ENCODE peak calls at places on chromosomes 11 and 22, in five cellular contexts. Y is tibial artery, N is AG10803, A is fibroblast of the aortic adventitia, F is fibroblast of lung. B is an unnamed sample.

GRCh38 chr22:17358394-17358793 is 10.9 kb upstream of the CECR2 start:
- DNase-seq in Y (no peak), N (no peak), A (no peak), F (no peak), B (peak; percentile 47)

GRCh38 chr22:35380537-35381423 is at the start of gene HMOX1:
- DNase-seq in Y (peak; percentile 96), N (peak; percentile 94), A (peak; percentile 94), F (peak; percentile 86), B (peak; percentile 87)

GRCh38 chr11:47924184-47924671 is 56.1 kb upstream of the PTPRJ start:
- DNase-seq in Y (no peak), N (peak; percentile 78), A (peak; percentile 70), F (peak; percentile 84), B (no peak)

GRCh38 chr11:88308576-88308975 is 29.0 kb downstream of the CTSC start:
- DNase-seq in Y (no peak), N (no peak), A (no peak), F (no peak), B (no peak)

GRCh38 chr11:64073542-64073941 is 37.8 kb downstream of the FLRT1 start:
- DNase-seq in Y (no peak), N (no peak), A (no peak), F (no peak), B (no peak)

GRCh38 chr11:22711212-22711770 is 44.9 kb downstream of the GAS2 start:
- DNase-seq in Y (no peak), N (no peak), A (no peak), F (no peak), B (peak; percentile 84)

GRCh38 chr11:104759464-104759863 is 138.8 kb downstream of the CASP12 start:
- DNase-seq in Y (no peak), N (no peak), A (no peak), F (no peak), B (no peak)

GRCh38 chr22:49929553-49929979 is 11.1 kb downstream of the CRELD2 start:
- DNase-seq in Y (no peak), N (no peak), A (peak; percentile 21), F (no peak), B (peak; percentile 59)

GRCh38 chr11:74696932-74697687 is 34.1 kb downstream of the CHRDL2 start:
- DNase-seq in Y (peak; percentile 80), N (peak; percentile 95), A (peak; percentile 95), F (peak; percentile 93), B (no peak)

GRCh38 chr11:23359297-23359696 is 499.0 kb upstream of the CCDC179 start:
- DNase-seq in Y (no peak), N (peak; percentile 68), A (peak; percentile 56), F (peak; percentile 95), B (peak; percentile 85)

GRCh38 chr11:102458531-102458930 is 6.0 kb upstream of the TMEM123 start:
- DNase-seq in Y (no peak), N (no peak), A (no peak), F (no peak), B (no peak)

GRCh38 chr22:45112136-45112879 is 51.4 kb upstream of the NUP50 start:
- DNase-seq in Y (no peak), N (peak; percentile 92), A (peak; percentile 68), F (peak; percentile 29), B (no peak)

GRCh38 chr11:95999604-96000003 is 75.7 kb upstream of the MTMR2 start:
- DNase-seq in Y (no peak), N (no peak), A (peak; percentile 41), F (no peak), B (no peak)

GRCh38 chr22:44201556-44202129 is 20.9 kb downstream of the PARVG start:
- DNase-seq in Y (no peak), N (no peak), A (no peak), F (no peak), B (no peak)

GRCh38 chr22:36364255-36365019 is 23.3 kb downstream of the MYH9 start:
- DNase-seq in Y (no peak), N (no peak), A (no peak), F (no peak), B (no peak)

GRCh38 chr22:49015993-49016908 is 811.4 kb downstream of the BRD1 start:
- DNase-seq in Y (peak; percentile 33), N (no peak), A (no peak), F (no peak), B (no peak)

GRCh38 chr11:109993786-109994185 is 99.4 kb upstream of the ZC3H12C start:
- DNase-seq in Y (no peak), N (peak; percentile 95), A (peak; percentile 84), F (peak; percentile 95), B (peak; percentile 61)

GRCh38 chr11:4393209-4394196 is at the start of gene TRIM21:
- DNase-seq in Y (peak; percentile 86), N (peak; percentile 80), A (peak; percentile 79), F (peak; percentile 80), B (peak; percentile 74)

GRCh38 chr11:43381802-43382201 is 23.1 kb downstream of the TTC17 start:
- DNase-seq in Y (no peak), N (no peak), A (no peak), F (no peak), B (no peak)

GRCh38 chr11:114082767-114083181 is 23.3 kb downstream of the ZBTB16 start:
- DNase-seq in Y (no peak), N (no peak), A (no peak), F (no peak), B (no peak)

GRCh38 chr11:115408036-115408911 is 95.9 kb downstream of the CADM1 start:
- DNase-seq in Y (no peak), N (peak; percentile 37), A (no peak), F (peak; percentile 73), B (no peak)

GRCh38 chr22:31230871-31231621 is 18.9 kb downstream of the LIMK2 start:
- DNase-seq in Y (no peak), N (peak; percentile 65), A (peak; percentile 79), F (peak; percentile 48), B (peak; percentile 59)

DNA sequence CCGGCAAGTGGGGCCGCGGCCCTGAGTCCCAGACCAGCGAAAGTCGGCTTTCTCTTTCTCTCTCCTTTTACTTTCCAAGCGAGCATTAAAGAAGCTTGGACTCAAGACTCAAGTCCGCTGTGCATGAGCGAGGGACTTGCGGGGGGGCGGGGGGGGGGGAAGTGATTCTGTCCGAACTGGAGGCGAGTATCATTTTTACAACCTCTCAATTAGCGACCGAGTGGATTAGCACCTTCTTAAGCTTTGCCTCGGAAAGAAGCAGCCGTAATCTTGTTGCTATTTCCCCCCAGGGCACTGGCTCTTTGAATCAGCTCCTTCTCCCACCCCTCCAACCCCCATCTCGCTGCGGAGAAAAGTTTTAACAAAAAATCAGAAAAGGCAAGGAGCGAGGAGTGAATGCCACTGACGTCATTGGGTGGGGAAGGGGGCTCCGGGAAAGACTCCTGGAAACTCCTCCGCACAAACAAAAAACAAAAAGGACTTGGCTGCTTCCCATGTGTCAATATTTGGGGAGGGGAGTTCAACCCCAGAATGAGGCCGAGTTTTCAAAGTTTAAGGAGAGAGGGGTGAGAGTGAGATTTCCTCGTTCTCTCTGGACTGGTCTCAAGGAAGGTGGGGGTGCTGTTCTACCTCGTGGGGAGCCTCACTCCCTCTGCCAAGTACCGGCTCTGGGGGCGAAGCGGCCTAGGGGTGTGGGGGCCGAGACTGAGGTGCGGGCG is 2.3 kb upstream of the PAX6 start:
- DNase-seq in Y (no peak), N (no peak), A (no peak), F (peak; percentile 42), B (no peak)
- H3K4me3 ChIP-seq in Y (peak overlapping the region; percentile 54), N (peak overlapping the region; percentile 47), A (peak overlapping the region; percentile 45), F (peak overlapping the region; percentile 38), B (no peak overlapping the region)

DNA sequence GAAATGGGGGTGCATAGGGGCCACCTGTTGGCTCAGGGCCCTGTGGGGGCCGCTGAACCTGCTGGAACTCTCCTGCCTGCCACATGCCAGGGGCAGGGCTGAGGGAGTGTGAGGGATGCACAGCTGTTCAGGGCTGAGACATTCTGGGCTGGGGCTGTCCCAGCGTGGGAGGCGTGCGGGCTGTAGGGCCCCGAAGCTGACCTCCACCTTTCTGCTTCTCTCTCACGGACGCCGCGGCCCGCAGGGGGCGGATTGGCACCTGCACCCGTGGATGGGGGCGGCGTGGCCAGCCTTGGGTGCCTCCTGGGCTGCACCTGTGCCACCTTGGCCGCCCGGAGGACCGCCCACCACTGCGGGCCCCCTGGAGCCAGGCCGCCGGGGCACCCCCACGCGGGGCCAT is 4.1 kb downstream of the CCDC188 start:
- DNase-seq in Y (no peak), N (no peak), A (no peak), F (no peak), B (no peak)
- H3K4me3 ChIP-seq in Y (no peak overlapping the region), N (no peak overlapping the region), A (no peak overlapping the region), F (no peak overlapping the region), B (no peak overlapping the region)

GRCh38 chr11:70601861-70602575 is 203.7 kb downstream of the CTTN start:
- DNase-seq in Y (no peak), N (no peak), A (no peak), F (no peak), B (peak; percentile 31)

GRCh38 chr11:70604630-70605520 is 206.5 kb downstream of the CTTN start:
- DNase-seq in Y (no peak), N (no peak), A (no peak), F (peak; percentile 23), B (no peak)

GRCh38 chr11:70603064-70603755 is 204.9 kb downstream of the CTTN start:
- DNase-seq in Y (no peak), N (no peak), A (no peak), F (no peak), B (peak; percentile 67)

GRCh38 chr11:70604221-70604620 is 205.9 kb downstream of the CTTN start:
- DNase-seq in Y (no peak), N (no peak), A (no peak), F (no peak), B (no peak)

DNA sequence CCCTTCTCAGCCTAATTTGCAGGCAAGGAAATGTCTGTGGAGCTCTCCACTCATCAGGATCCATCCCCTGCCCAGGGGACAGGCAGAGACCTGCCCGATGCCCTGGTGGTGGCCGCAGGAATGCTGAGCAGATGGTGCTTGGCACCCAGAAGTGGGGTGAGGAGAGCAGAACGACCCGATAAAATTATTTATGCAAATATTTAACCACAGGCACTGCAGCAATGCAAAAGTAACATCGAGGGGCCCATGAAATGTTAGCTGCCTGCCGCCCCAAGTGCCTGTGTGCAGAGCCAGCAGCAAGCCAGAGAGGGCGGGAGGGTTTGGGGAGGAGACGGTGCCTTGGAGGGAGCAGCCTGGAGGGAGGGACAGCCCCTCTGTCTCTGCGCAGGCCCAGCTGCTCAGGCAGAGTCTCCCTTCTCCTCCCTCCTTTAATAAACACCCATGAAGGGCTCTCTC is 205.5 kb downstream of the CTTN start:
- DNase-seq in Y (no peak), N (peak; percentile 2), A (no peak), F (no peak), B (peak; percentile 82)
- H3K4me3 ChIP-seq in Y (no peak overlapping the region), N (no peak overlapping the region), A (no peak overlapping the region), F (no peak overlapping the region), B (no peak overlapping the region)

GRCh38 chr11:45754261-45754709 is 50.7 kb upstream of the SLC35C1 start:
- DNase-seq in Y (no peak), N (no peak), A (peak; percentile 47), F (peak; percentile 51), B (no peak)
- H3K4me3 ChIP-seq in Y (no peak overlapping the region), N (no peak overlapping the region), A (no peak overlapping the region), F (no peak overlapping the region), B (no peak overlapping the region)

GRCh38 chr11:61129608-61130523 is 27.6 kb downstream of the CD5 start:
- DNase-seq in Y (peak; percentile 80), N (peak; percentile 73), A (peak; percentile 80), F (peak; percentile 81), B (peak; percentile 83)
- H3K4me3 ChIP-seq in Y (no peak overlapping the region), N (no peak overlapping the region), A (peak overlapping the region; percentile 18), F (no peak overlapping the region), B (no peak overlapping the region)

B was measured in SJCRH30.